ENCODE peak calls at places on chromosomes 12 and 14, in seven cellular contexts. E is left lung, Z is uterus, H is foreskin fibroblast, U is PC-3, Q is hepatocyte, V is fibroblast of the aortic adventitia. N is an unnamed sample.

GRCh38 chr14:66038214-66038977 is 447.8 kb upstream of the CCDC196 start:
- DNase-seq in Z (peak; percentile 37), Q (peak; percentile 76), E (no peak), V (peak; percentile 87), U (peak; percentile 19), H (peak; percentile 2), N (no peak)

GRCh38 chr14:24258548-24259265 is 4.3 kb downstream of the TGM1 start:
- DNase-seq in Z (no peak), H (no peak), Q (no peak), E (no peak), U (no peak), V (no peak), N (no peak)

GRCh38 chr14:92471919-92472318 is 41.7 kb upstream of the RIN3 start:
- DNase-seq in V (peak; percentile 72), U (peak; percentile 80), E (no peak), H (peak; percentile 83), Z (no peak), Q (peak; percentile 84), N (peak; percentile 80)

GRCh38 chr12:58416211-58416610 is 474.8 kb downstream of the ATP23 start:
- DNase-seq in V (peak; percentile 88), Z (no peak), H (peak; percentile 81), U (peak; percentile 80), Q (peak; percentile 54), E (no peak), N (no peak)

GRCh38 chr12:125683748-125684381 is 618.6 kb downstream of the AACS start:
- DNase-seq in E (peak; percentile 86), U (no peak), Z (no peak), H (no peak), V (no peak), Q (peak; percentile 75), N (no peak)

GRCh38 chr12:74446466-74446865 is 91.2 kb upstream of the ATXN7L3B start:
- DNase-seq in Q (no peak), Z (no peak), V (no peak), U (no peak), E (no peak), H (no peak), N (no peak)

GRCh38 chr12:26298785-26299621 is 103.6 kb downstream of the SSPN start:
- DNase-seq in Z (peak; percentile 47), H (peak; percentile 68), V (peak; percentile 80), Q (peak; percentile 41), U (peak; percentile 95), E (no peak), N (peak; percentile 55)

GRCh38 chr14:51977075-51977474 is 12.3 kb upstream of the RTRAF start:
- DNase-seq in Q (no peak), U (no peak), E (peak; percentile 11), H (no peak), V (peak; percentile 32), Z (no peak), N (no peak)

GRCh38 chr14:104870368-104871144 is 5.5 kb downstream of the CEP170B start:
- DNase-seq in H (no peak), Q (no peak), U (peak; percentile 20), E (peak; percentile 68), V (no peak), Z (no peak), N (no peak)

GRCh38 chr14:45156067-45156466 is 20.3 kb downstream of the FANCM start:
- DNase-seq in U (no peak), H (no peak), Z (no peak), E (no peak), V (no peak), Q (no peak), N (no peak)

GRCh38 chr12:57864382-57864781 is 17.9 kb upstream of the CTDSP2 start:
- DNase-seq in Q (no peak), E (no peak), Z (peak; percentile 49), H (peak; percentile 46), V (no peak), U (no peak), N (no peak)

GRCh38 chr12:103933237-103933636 is 3.0 kb downstream of the HSP90B1 start:
- DNase-seq in U (no peak), V (no peak), Q (no peak), H (no peak), Z (no peak), E (no peak), N (no peak)

GRCh38 chr12:50257226-50258166 is 25.8 kb downstream of the LIMA1 start:
- DNase-seq in U (peak; percentile 65), H (peak; percentile 44), E (no peak), Q (peak; percentile 38), V (peak; percentile 61), Z (peak; percentile 53), N (no peak)

GRCh38 chr12:5428332-5429221 is 3.3 kb upstream of the NTF3 start:
- DNase-seq in E (no peak), U (peak; percentile 6), H (no peak), Z (no peak), V (peak; percentile 44), Q (peak; percentile 70), N (peak; percentile 39)

GRCh38 chr12:26244503-26244902 is 49.1 kb downstream of the SSPN start:
- DNase-seq in V (no peak), E (no peak), U (no peak), Q (no peak), Z (no peak), H (no peak), N (no peak)

GRCh38 chr14:56875104-56875675 is 64.9 kb upstream of the OTX2 start:
- DNase-seq in U (no peak), V (no peak), Z (no peak), E (no peak), Q (no peak), H (no peak), N (no peak)

GRCh38 chr14:42872775-42873174 is 1266.1 kb downstream of the LRFN5 start:
- DNase-seq in E (no peak), H (no peak), U (no peak), V (no peak), Z (no peak), Q (no peak), N (no peak)

GRCh38 chr12:48193623-48194022 is 9.5 kb downstream of the OR10AD1 start:
- DNase-seq in E (no peak), H (no peak), Q (no peak), Z (no peak), V (no peak), U (peak; percentile 44), N (no peak)

GRCh38 chr14:64800000-64800399 is 79.7 kb downstream of the SPTB start:
- DNase-seq in Q (peak; percentile 23), V (peak; percentile 53), H (peak; percentile 30), Z (no peak), U (peak; percentile 69), E (no peak), N (no peak)

GRCh38 chr12:109440851-109441490 is 36.1 kb downstream of the KCTD10 start:
- DNase-seq in V (peak; percentile 34), Z (no peak), Q (peak; percentile 27), H (peak; percentile 48), U (no peak), E (no peak), N (no peak)

GRCh38 chr14:36797634-36798033 is 136.0 kb downstream of the PAX9 start:
- DNase-seq in U (no peak), Z (no peak), H (no peak), E (no peak), Q (no peak), V (no peak), N (no peak)

GRCh38 chr12:47753021-47754001 is 5.4 kb downstream of the RAPGEF3 start:
- DNase-seq in V (no peak), Z (peak; percentile 73), Q (no peak), H (no peak), E (peak; percentile 91), U (peak; percentile 64), N (no peak)

GRCh38 chr14:77151918-77152588 is 10.5 kb upstream of the ZDHHC22 start:
- DNase-seq in Z (no peak), E (no peak), Q (no peak), U (peak; percentile 82), V (peak; percentile 49), H (no peak), N (no peak)
- TF ChIP-seq CTCF in Z (no peak), E (no peak), Q (peak; percentile 45), U (peak; percentile 61), V (no peak), H (no peak), N (no peak)

GRCh38 chr12:67202344-67203012 is 66.7 kb upstream of the CAND1 start:
- DNase-seq in U (no peak), V (no peak), E (no peak), Z (no peak), H (no peak), Q (no peak), N (no peak)
- H3K4me3 ChIP-seq in U (no peak overlapping the region), V (no peak overlapping the region), E (no peak overlapping the region), Z (no peak overlapping the region), H (no peak overlapping the region), Q (no peak overlapping the region), N (no peak overlapping the region)

DNA sequence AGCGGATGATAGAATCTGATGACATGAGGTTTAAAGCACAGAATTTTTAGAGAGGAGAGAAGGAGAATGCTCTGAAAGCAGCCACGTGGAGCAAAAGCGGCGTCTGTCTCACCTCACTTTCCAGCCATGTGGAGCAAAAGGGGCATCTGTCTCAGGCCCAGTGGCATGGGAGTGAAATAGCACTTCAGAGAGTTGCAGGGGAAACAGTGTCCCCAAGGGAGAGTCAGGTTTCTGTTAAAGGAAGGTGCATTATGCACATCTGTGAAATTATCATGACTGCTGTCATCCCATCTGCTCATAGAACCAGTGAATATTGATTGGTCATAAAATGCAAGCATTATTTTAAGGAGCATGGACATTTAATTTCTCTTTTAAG is 123.9 kb downstream of the BICD1 start:
- DNase-seq in U (no peak), Q (no peak), Z (no peak), H (no peak), E (no peak), V (no peak), N (no peak)
- TF ChIP-seq CTCF in U (no peak), Q (no peak), Z (no peak), H (no peak), E (no peak), V (no peak), N (no peak)

GRCh38 chr12:32110417-32110816 is 3.8 kb downstream of the BICD1 start:
- DNase-seq in Q (no peak), Z (no peak), H (no peak), U (no peak), V (no peak), E (no peak), N (no peak)

GRCh38 chr12:32107376-32108267 is 975 bp downstream of the BICD1 start:
- DNase-seq in Z (peak; percentile 28), H (peak; percentile 62), V (peak; percentile 65), E (no peak), Q (peak; percentile 19), U (peak; percentile 61), N (no peak)

GRCh38 chr12:32106517-32107366 is at the start of gene BICD1:
- DNase-seq in Z (peak; percentile 91), E (peak; percentile 96), V (peak; percentile 80), U (peak; percentile 75), Q (peak; percentile 94), H (peak; percentile 91), N (peak; percentile 55)

GRCh38 chr12:32108829-32109228 is 2.2 kb downstream of the BICD1 start:
- DNase-seq in H (no peak), E (no peak), Q (no peak), V (no peak), U (no peak), Z (no peak), N (no peak)

GRCh38 chr12:32110942-32111341 is 4.3 kb downstream of the BICD1 start:
- DNase-seq in V (no peak), U (no peak), H (no peak), Q (no peak), E (no peak), Z (no peak), N (no peak)
- H3K4me3 ChIP-seq in V (no peak overlapping the region), U (no peak overlapping the region), H (no peak overlapping the region), Q (no peak overlapping the region), E (no peak overlapping the region), Z (no peak overlapping the region), N (no peak overlapping the region)

N was measured in astrocyte of the cerebellum.